ENCODE peak calls at places on chromosomes 11 and 22, in four cellular contexts. One of them, this sample, is unnamed.

GRCh38 chr11:65445101-65445603 is 22.6 kb downstream of the NEAT1 start:
- DNase-seq in HCT116: no peak
- DNase-seq in prostate gland: no peak
- DNase-seq in HepG2: no peak
- DNase-seq in this sample: no peak

GRCh38 chr11:12114487-12115033 is 4.2 kb downstream of the MICAL2 start:
- DNase-seq in HepG2: no peak
- DNase-seq in prostate gland: no peak
- DNase-seq in HCT116: no peak
- DNase-seq in this sample: no peak

GRCh38 chr22:48185656-48186055 is 1423.2 kb downstream of the TBC1D22A start:
- DNase-seq in HCT116: no peak
- DNase-seq in HepG2: no peak
- DNase-seq in prostate gland: no peak
- DNase-seq in this sample: no peak

GRCh38 chr11:120710354-120711187 is 199.0 kb downstream of the GRIK4 start:
- DNase-seq in prostate gland: no peak
- DNase-seq in HepG2: peak; percentile 89
- DNase-seq in HCT116: peak; percentile 41
- DNase-seq in this sample: no peak

GRCh38 chr11:108558222-108558621 is 35.3 kb downstream of the EXPH5 start:
- DNase-seq in HCT116: no peak
- DNase-seq in prostate gland: no peak
- DNase-seq in HepG2: no peak
- DNase-seq in this sample: no peak

GRCh38 chr22:22348127-22348814 is 103.7 kb downstream of the VPREB1 start:
- DNase-seq in prostate gland: no peak
- DNase-seq in HepG2: peak; percentile 45
- DNase-seq in HCT116: peak; percentile 26
- DNase-seq in this sample: no peak

GRCh38 chr11:17718510-17718962 is 835 bp upstream of the MYOD1 start:
- DNase-seq in HepG2: no peak
- DNase-seq in prostate gland: no peak
- DNase-seq in HCT116: no peak
- DNase-seq in this sample: no peak

GRCh38 chr11:112223125-112223524 is 3.1 kb upstream of the PTS start:
- DNase-seq in HepG2: no peak
- DNase-seq in prostate gland: no peak
- DNase-seq in HCT116: no peak
- DNase-seq in this sample: no peak

GRCh38 chr22:19014886-19015285 is 78.8 kb upstream of the PRODH start:
- DNase-seq in HepG2: no peak
- DNase-seq in prostate gland: no peak
- DNase-seq in HCT116: no peak
- DNase-seq in this sample: no peak

GRCh38 chr22:19955241-19956128 is 13.9 kb upstream of the TXNRD2 start:
- DNase-seq in HCT116: no peak
- DNase-seq in HepG2: no peak
- DNase-seq in prostate gland: peak; percentile 58
- DNase-seq in this sample: no peak

GRCh38 chr11:1150095-1150494 is 7.7 kb upstream of the MUC5AC start:
- DNase-seq in HCT116: no peak
- DNase-seq in HepG2: no peak
- DNase-seq in prostate gland: no peak
- DNase-seq in this sample: no peak

GRCh38 chr11:71447791-71448256 is 369 bp downstream of the DHCR7 start:
- DNase-seq in prostate gland: no peak
- DNase-seq in HepG2: no peak
- DNase-seq in HCT116: no peak
- DNase-seq in this sample: no peak

GRCh38 chr11:134882141-134882540 is 470.1 kb upstream of the B3GAT1 start:
- DNase-seq in prostate gland: no peak
- DNase-seq in HCT116: no peak
- DNase-seq in HepG2: no peak
- DNase-seq in this sample: no peak

GRCh38 chr11:120392791-120393190 is 56.6 kb downstream of the ARHGEF12 start:
- DNase-seq in HepG2: no peak
- DNase-seq in HCT116: no peak
- DNase-seq in prostate gland: no peak
- DNase-seq in this sample: no peak

GRCh38 chr22:28075260-28075981 is 156.4 kb upstream of the PITPNB start:
- DNase-seq in prostate gland: no peak
- DNase-seq in HepG2: peak; percentile 18
- DNase-seq in HCT116: no peak
- DNase-seq in this sample: no peak

GRCh38 chr11:477042-477715 is 27.1 kb downstream of the PTDSS2 start:
- DNase-seq in HCT116: no peak
- DNase-seq in HepG2: no peak
- DNase-seq in prostate gland: no peak
- DNase-seq in this sample: no peak

GRCh38 chr11:109075976-109076375 is 346.0 kb upstream of the C11orf87 start:
- DNase-seq in prostate gland: no peak
- DNase-seq in HCT116: no peak
- DNase-seq in HepG2: no peak
- DNase-seq in this sample: no peak

GRCh38 chr11:128701086-128701485 is 7.2 kb downstream of the FLI1 start:
- DNase-seq in HepG2: no peak
- DNase-seq in prostate gland: no peak
- DNase-seq in HCT116: no peak
- DNase-seq in this sample: no peak

GRCh38 chr22:20437253-20438065 is at the start of gene SCARF2:
- DNase-seq in prostate gland: no peak
- DNase-seq in HepG2: no peak
- DNase-seq in HCT116: no peak
- DNase-seq in this sample: no peak

GRCh38 chr11:16989554-16989953 is 24.7 kb downstream of the PLEKHA7 start:
- DNase-seq in prostate gland: no peak
- DNase-seq in HCT116: no peak
- DNase-seq in HepG2: no peak
- DNase-seq in this sample: no peak

GRCh38 chr22:19727310-19728150 is 4.2 kb downstream of the GP1BB start:
- DNase-seq in HepG2: no peak
- DNase-seq in prostate gland: no peak
- DNase-seq in HCT116: no peak
- DNase-seq in this sample: no peak

DNA sequence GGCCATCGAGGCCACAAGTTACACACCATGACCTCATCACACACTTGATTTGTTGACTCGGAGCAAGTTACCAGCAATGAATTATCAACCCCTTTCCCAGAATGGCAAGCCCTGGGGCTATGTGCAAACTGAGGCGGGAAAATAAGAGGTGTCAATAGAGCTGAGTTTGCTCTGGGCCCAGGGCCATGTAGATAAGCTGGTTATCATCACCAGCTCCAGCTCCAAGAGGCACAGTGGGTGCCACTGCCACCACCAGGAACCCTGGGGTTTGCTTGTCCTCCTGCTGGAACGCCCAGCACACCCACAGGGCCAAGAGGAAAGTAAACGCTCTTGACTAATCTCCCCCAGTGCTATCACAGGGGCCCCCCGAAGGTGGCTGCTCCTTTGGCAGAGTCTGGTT is 13.0 kb upstream of the VPS37C start:
- DNase-seq in HCT116: no peak
- DNase-seq in HepG2: no peak
- DNase-seq in prostate gland: no peak
- DNase-seq in this sample: no peak
- H3K4me3 ChIP-seq in HCT116: no peak overlapping the region
- H3K4me3 ChIP-seq in HepG2: no peak overlapping the region
- H3K4me3 ChIP-seq in prostate gland: no peak overlapping the region
- H3K4me3 ChIP-seq in this sample: no peak overlapping the region

GRCh38 chr11:78212586-78213371 is 24.1 kb downstream of the USP35 start:
- DNase-seq in HCT116: no peak
- DNase-seq in prostate gland: no peak
- DNase-seq in HepG2: no peak
- DNase-seq in this sample: no peak
- H3K36me3 ChIP-seq in HCT116: peaks cover 10% of the 10 kb centered on the region
- H3K36me3 ChIP-seq in prostate gland: no peaks in the 10 kb centered on the region
- H3K36me3 ChIP-seq in HepG2: peaks cover 37% of the 10 kb centered on the region
- H3K36me3 ChIP-seq in this sample: no peaks in the 10 kb centered on the region

GRCh38 chr11:6497069-6497839 is at the start of gene DNHD1:
- DNase-seq in HepG2: no peak
- DNase-seq in HCT116: no peak
- DNase-seq in prostate gland: no peak
- DNase-seq in this sample: no peak

GRCh38 chr11:6502382-6502781 is 5.3 kb downstream of the DNHD1 start:
- DNase-seq in HCT116: no peak
- DNase-seq in HepG2: no peak
- DNase-seq in prostate gland: no peak
- DNase-seq in this sample: no peak

GRCh38 chr11:6498544-6498943 is 1.5 kb downstream of the DNHD1 start:
- DNase-seq in prostate gland: no peak
- DNase-seq in HCT116: no peak
- DNase-seq in HepG2: no peak
- DNase-seq in this sample: no peak

GRCh38 chr11:6498121-6498520 is 1.0 kb downstream of the DNHD1 start:
- DNase-seq in prostate gland: no peak
- DNase-seq in HepG2: no peak
- DNase-seq in HCT116: no peak
- DNase-seq in this sample: no peak
- TF ChIP-seq POLR2AphosphoS5 in prostate gland: no peak
- TF ChIP-seq POLR2AphosphoS5 in HepG2: no peak
- TF ChIP-seq POLR2AphosphoS5 in HCT116: no peak
- TF ChIP-seq POLR2AphosphoS5 in this sample: no peak

DNA sequence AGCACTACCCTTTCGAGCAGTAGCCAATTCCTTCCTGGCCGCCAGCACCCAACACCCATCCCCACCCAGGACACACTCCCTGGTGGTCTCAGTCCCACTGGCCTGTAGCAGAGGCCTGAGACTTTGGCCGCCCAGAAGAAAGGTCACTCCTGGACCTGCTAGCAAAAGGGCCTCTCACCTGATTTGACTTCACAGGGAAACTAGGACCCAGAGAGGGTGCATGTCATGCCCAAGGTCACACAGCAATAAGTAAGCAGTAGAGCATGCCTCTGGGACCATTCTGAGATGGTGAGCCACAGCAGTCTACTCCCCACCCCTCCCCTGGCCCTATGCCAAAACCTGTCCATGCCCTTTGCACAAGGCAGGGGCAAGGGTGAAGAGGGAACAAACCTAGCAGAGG is 7.3 kb downstream of the ARRB1 start:
- DNase-seq in HCT116: no peak
- DNase-seq in prostate gland: no peak
- DNase-seq in HepG2: no peak
- DNase-seq in this sample: no peak
- H3K4me3 ChIP-seq in HCT116: no peak overlapping the region
- H3K4me3 ChIP-seq in prostate gland: no peak overlapping the region
- H3K4me3 ChIP-seq in HepG2: no peak overlapping the region
- H3K4me3 ChIP-seq in this sample: no peak overlapping the region

DNA sequence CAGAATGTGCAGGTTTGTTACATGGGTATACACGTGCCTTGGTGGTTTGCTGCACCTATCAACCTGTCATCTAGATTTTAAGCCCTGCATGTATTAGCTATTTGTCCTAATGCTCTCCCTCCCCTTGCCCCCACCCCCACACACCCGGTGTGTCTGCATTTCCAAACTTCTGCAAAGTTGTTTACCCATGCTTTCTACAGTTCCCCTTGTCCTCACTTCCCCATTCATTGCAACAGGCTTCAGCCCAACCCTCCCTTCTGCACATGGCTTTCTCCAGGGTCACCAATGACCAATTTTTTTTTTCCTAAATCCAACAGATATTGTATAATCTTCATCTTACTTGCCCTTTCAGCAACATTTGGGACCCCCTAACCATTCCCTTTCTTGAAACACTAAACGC is 32.0 kb upstream of the NUP50 start:
- DNase-seq in HCT116: no peak
- DNase-seq in prostate gland: no peak
- DNase-seq in HepG2: no peak
- DNase-seq in this sample: no peak
- H3K36me3 ChIP-seq in HCT116: peaks cover 2% of the 10 kb centered on the region
- H3K36me3 ChIP-seq in prostate gland: no peaks in the 10 kb centered on the region
- H3K36me3 ChIP-seq in HepG2: no peaks in the 10 kb centered on the region
- H3K36me3 ChIP-seq in this sample: peaks cover 9% of the 10 kb centered on the region

GRCh38 chr22:17874231-17874630 is 100.0 kb upstream of the BID start:
- DNase-seq in HCT116: no peak
- DNase-seq in HepG2: no peak
- DNase-seq in prostate gland: no peak
- DNase-seq in this sample: no peak
- TF ChIP-seq POLR2AphosphoS5 in HCT116: no peak
- TF ChIP-seq POLR2AphosphoS5 in HepG2: no peak
- TF ChIP-seq POLR2AphosphoS5 in prostate gland: no peak
- TF ChIP-seq POLR2AphosphoS5 in this sample: no peak

GRCh38 chr11:2916892-2917645 is 12.2 kb downstream of the PHLDA2 start:
- DNase-seq in HepG2: no peak
- DNase-seq in HCT116: no peak
- DNase-seq in prostate gland: no peak
- DNase-seq in this sample: no peak
- H3K4me3 ChIP-seq in HepG2: no peak overlapping the region
- H3K4me3 ChIP-seq in HCT116: no peak overlapping the region
- H3K4me3 ChIP-seq in prostate gland: no peak overlapping the region
- H3K4me3 ChIP-seq in this sample: no peak overlapping the region

DNA sequence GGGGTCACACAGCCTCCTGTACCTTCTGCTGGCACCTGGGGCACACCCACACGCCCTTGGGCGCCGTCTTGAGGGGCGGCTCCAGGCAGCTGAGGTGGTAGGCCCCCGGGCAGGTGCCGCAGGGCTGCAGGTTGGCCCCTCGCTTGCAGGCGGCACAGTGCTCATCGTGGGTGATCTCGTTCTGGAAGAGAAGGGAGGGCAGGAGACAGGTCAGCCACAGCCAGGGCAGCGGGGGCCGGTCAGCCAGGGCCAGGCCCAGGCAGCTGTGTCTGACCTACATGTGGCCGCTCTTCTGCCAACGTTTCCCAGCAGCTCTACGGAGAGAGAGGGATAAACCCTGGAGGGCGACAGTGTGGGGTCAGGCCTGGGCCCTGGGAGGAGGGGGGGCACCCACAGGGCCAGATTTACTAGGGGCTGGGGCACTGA is 121.9 kb downstream of the PHF21B start:
- DNase-seq in HCT116: no peak
- DNase-seq in HepG2: no peak
- DNase-seq in prostate gland: no peak
- DNase-seq in this sample: no peak
- H3K36me3 ChIP-seq in HCT116: no peaks in the 10 kb centered on the region
- H3K36me3 ChIP-seq in HepG2: no peaks in the 10 kb centered on the region
- H3K36me3 ChIP-seq in prostate gland: no peaks in the 10 kb centered on the region
- H3K36me3 ChIP-seq in this sample: no peaks in the 10 kb centered on the region

GRCh38 chr11:76635991-76636520 is 34.5 kb downstream of the LRRC32 start:
- DNase-seq in HepG2: no peak
- DNase-seq in prostate gland: no peak
- DNase-seq in HCT116: no peak
- DNase-seq in this sample: no peak

GRCh38 chr11:76636826-76637460 is 33.6 kb downstream of the LRRC32 start:
- DNase-seq in HepG2: no peak
- DNase-seq in HCT116: no peak
- DNase-seq in prostate gland: no peak
- DNase-seq in this sample: no peak

GRCh38 chr11:76638267-76639197 is 32.0 kb downstream of the LRRC32 start:
- DNase-seq in HCT116: no peak
- DNase-seq in HepG2: no peak
- DNase-seq in prostate gland: no peak
- DNase-seq in this sample: no peak

GRCh38 chr11:76639621-76640020 is 30.9 kb downstream of the LRRC32 start:
- DNase-seq in HepG2: no peak
- DNase-seq in prostate gland: no peak
- DNase-seq in HCT116: no peak
- DNase-seq in this sample: no peak

GRCh38 chr11:76637491-76638266 is 32.9 kb downstream of the LRRC32 start:
- DNase-seq in HCT116: no peak
- DNase-seq in HepG2: no peak
- DNase-seq in prostate gland: no peak
- DNase-seq in this sample: no peak
- TF ChIP-seq POLR2AphosphoS5 in HCT116: no peak
- TF ChIP-seq POLR2AphosphoS5 in HepG2: no peak
- TF ChIP-seq POLR2AphosphoS5 in prostate gland: no peak
- TF ChIP-seq POLR2AphosphoS5 in this sample: no peak

This sample was measured in SK-N-MC.